ENCODE peak calls at places on chromosomes 5 and 9, in four cellular contexts. G, Z, R and I are unnamed samples.

GRCh38 chr9:9730174-9730573 is 882.6 kb downstream of the PTPRD start:
- DNase-seq in G (no peak), R (no peak), Z (no peak), I (no peak)

GRCh38 chr9:12166511-12166910 is 526.7 kb upstream of the TYRP1 start:
- DNase-seq in G (peak), Z (no peak), R (no peak), I (no peak)

GRCh38 chr5:116361171-116361967 is 213.3 kb downstream of the SEMA6A start:
- DNase-seq in R (no peak), G (peak), Z (no peak), I (no peak)

GRCh38 chr9:126304207-126304945 is 22.3 kb upstream of the MVB12B start:
- DNase-seq in R (no peak), Z (no peak), G (no peak), I (no peak)

GRCh38 chr5:152084476-152084875 is 159.8 kb upstream of the GLRA1 start:
- DNase-seq in G (no peak), Z (no peak), R (no peak), I (no peak)

GRCh38 chr5:171355302-171355724 is 32.3 kb upstream of the NPM1 start:
- DNase-seq in G (no peak), R (no peak), Z (no peak), I (no peak)

GRCh38 chr9:129567842-129568559 is 52.9 kb downstream of the C9orf50 start:
- DNase-seq in G (peak), Z (no peak), R (no peak), I (no peak)

GRCh38 chr5:7671420-7671819 is 179.5 kb downstream of the CFAP90 start:
- DNase-seq in R (no peak), Z (peak), G (no peak), I (no peak)

GRCh38 chr9:6944093-6944551 is 186.3 kb downstream of the KDM4C start:
- DNase-seq in Z (peak), R (no peak), G (no peak), I (no peak)

GRCh38 chr5:59158165-59158564 is 575.3 kb downstream of the RAB3C start:
- DNase-seq in Z (no peak), G (no peak), R (no peak), I (no peak)

GRCh38 chr5:177378884-177379883 is 5.0 kb upstream of the SLC34A1 start:
- DNase-seq in Z (no peak), R (no peak), G (no peak), I (no peak)

GRCh38 chr5:28214292-28214691 is 1175.9 kb upstream of the CDH9 start:
- DNase-seq in R (no peak), Z (no peak), G (no peak), I (no peak)

GRCh38 chr5:74174366-74174765 is 466.2 kb downstream of the ENC1 start:
- DNase-seq in G (no peak), Z (no peak), R (no peak), I (no peak)

GRCh38 chr5:72436796-72437471 is 70.3 kb downstream of the ZNF366 start:
- DNase-seq in G (no peak), Z (no peak), R (no peak), I (no peak)

GRCh38 chr5:150317048-150318003 is 14.6 kb upstream of the ARSI start:
- DNase-seq in R (no peak), G (peak), Z (no peak), I (no peak)

GRCh38 chr5:16773990-16774389 is 157.2 kb upstream of the RETREG1 start:
- DNase-seq in G (peak), Z (no peak), R (no peak), I (no peak)

GRCh38 chr5:10264569-10264968 is 14.5 kb downstream of the CCT5 start:
- DNase-seq in Z (no peak), R (no peak), G (no peak), I (no peak)

GRCh38 chr5:180332051-180332517 is 21.1 kb downstream of the GFPT2 start:
- DNase-seq in Z (no peak), G (peak), R (no peak), I (no peak)

GRCh38 chr9:136623849-136624183 is 38.9 kb upstream of the EGFL7 start:
- DNase-seq in R (no peak), G (no peak), Z (peak), I (no peak)

GRCh38 chr5:41925555-41925946 is 470 bp downstream of the FBXO4 start:
- DNase-seq in R (no peak), Z (peak), G (no peak), I (no peak)

GRCh38 chr5:177366528-177367322 is 9.0 kb downstream of the RGS14 start:
- DNase-seq in R (peak), G (peak), Z (no peak), I (no peak)

GRCh38 chr5:177131711-177132503 is 1.7 kb upstream of the NSD1 start:
- DNase-seq in Z (no peak), R (no peak), G (no peak), I (no peak)

GRCh38 chr5:141618030-141618803 is 583 bp downstream of the DIAPH1 start:
- DNase-seq in Z (peak), G (peak), R (peak), I (no peak)

GRCh38 chr9:130143279-130143893 is 28.8 kb upstream of the NCS1 start:
- DNase-seq in R (no peak), G (no peak), Z (no peak), I (no peak)

GRCh38 chr5:126358525-126358924 is 64.7 kb upstream of the GRAMD2B start:
- DNase-seq in G (no peak), R (no peak), Z (no peak), I (no peak)

GRCh38 chr5:102271759-102272158 is 24.3 kb downstream of the SLCO4C1 start:
- DNase-seq in R (no peak), Z (no peak), G (no peak), I (no peak)

GRCh38 chr5:177491429-177491945 is 5.9 kb downstream of the PDLIM7 start:
- DNase-seq in G (peak), Z (no peak), R (peak), I (no peak)

GRCh38 chr5:122195784-122196394 is 66.5 kb downstream of the ZNF474 start:
- DNase-seq in Z (peak), R (no peak), G (peak), I (no peak)

GRCh38 chr9:12464910-12465512 is 228.2 kb upstream of the TYRP1 start:
- DNase-seq in Z (peak), R (no peak), G (peak), I (no peak)

GRCh38 chr9:88660611-88661010 is 125.6 kb downstream of the NXNL2 start:
- DNase-seq in R (no peak), Z (peak), G (peak), I (no peak)

GRCh38 chr5:97181856-97182545 is 1.0 kb downstream of the RIOK2 start:
- DNase-seq in G (no peak), Z (no peak), R (no peak), I (no peak)

GRCh38 chr5:72224946-72225427 is 95.1 kb downstream of the MRPS27 start:
- DNase-seq in Z (no peak), R (no peak), G (no peak), I (no peak)

GRCh38 chr5:67413749-67414148 is 217.2 kb upstream of the CD180 start:
- DNase-seq in R (no peak), G (no peak), Z (no peak), I (no peak)